ENCODE peak calls at places on chromosomes 6 and 20, in seven cellular contexts. X is ecto neural progenitor cell; Y is DMS 273 treated with DMSO at 0.1 percent for 48 hours; A is amniotic stem cell; M is GDM1; K is cardiac muscle cell; B is naive thymus-derived CD8-positive, alpha-beta T cell. C is an unnamed sample.

GRCh38 chr6:161101517-161101916 is 109.9 kb downstream of the MAP3K4 start:
- DNase-seq in X (peak), Y (no peak), A (no peak), M (no peak), K (no peak), B (no peak), C (no peak)

GRCh38 chr20:17967595-17968365 is 814 bp downstream of the SNX5 start:
- DNase-seq in X (no peak), Y (no peak), A (no peak), M (no peak), K (peak), B (no peak), C (no peak)

GRCh38 chr20:48578397-48579098 is 249.3 kb downstream of the PREX1 start:
- DNase-seq in X (no peak), Y (no peak), A (no peak), M (no peak), K (no peak), B (no peak), C (no peak)

GRCh38 chr6:35470663-35471120 is 2.5 kb downstream of the RPL10A start:
- DNase-seq in X (no peak), Y (no peak), A (no peak), M (no peak), K (no peak), B (no peak), C (no peak)

GRCh38 chr20:51286758-51287157 is 255.8 kb downstream of the NFATC2 start:
- DNase-seq in X (no peak), Y (no peak), A (no peak), M (no peak), K (no peak), B (no peak), C (no peak)

GRCh38 chr6:131281471-131282270 is 146.4 kb downstream of the AKAP7 start:
- DNase-seq in X (no peak), Y (no peak), A (no peak), M (peak), K (peak), B (peak), C (no peak)

GRCh38 chr6:127464881-127465459 is 5.8 kb upstream of the KIAA0408 start:
- DNase-seq in X (peak), Y (no peak), A (peak), M (peak), K (peak), B (peak), C (peak)

GRCh38 chr6:151209071-151209831 is 30.5 kb upstream of the AKAP12 start:
- DNase-seq in X (no peak), Y (no peak), A (no peak), M (no peak), K (peak), B (no peak), C (no peak)

GRCh38 chr20:46349742-46350056 is 41.4 kb upstream of the CDH22 start:
- DNase-seq in X (no peak), Y (no peak), A (no peak), M (no peak), K (no peak), B (no peak), C (no peak)

GRCh38 chr20:32252189-32252588 is 25.3 kb upstream of the KIF3B start:
- DNase-seq in X (no peak), Y (no peak), A (no peak), M (no peak), K (no peak), B (peak), C (no peak)

GRCh38 chr6:45032426-45032825 is 295.7 kb upstream of the RUNX2 start:
- DNase-seq in X (no peak), Y (no peak), A (no peak), M (no peak), K (no peak), B (no peak), C (no peak)

GRCh38 chr6:106692112-106692822 is 62.9 kb downstream of the QRSL1 start:
- DNase-seq in X (no peak), Y (peak), A (no peak), M (no peak), K (peak), B (no peak), C (peak)

C was measured in NCI-H1694.